ENCODE peak calls at places on chromosomes 11 and 22, in seven cellular contexts. One of them, this sample, is unnamed.

GRCh38 chr11:72478596-72479143 is 44.3 kb upstream of the CLPB start:
- DNase-seq in neural crest cell: no peak
- DNase-seq in SJSA1: no peak
- DNase-seq in posterior vena cava: no peak
- DNase-seq in activated CD4-positive, alpha-beta T cell treated with anti-CD3 and anti-CD28 coated beads for 36 hours: no peak
- DNase-seq in hypothalamus: no peak
- DNase-seq in left ventricle myocardium inferior: no peak
- DNase-seq in this sample: no peak

GRCh38 chr11:73047773-73048371 is 94.2 kb downstream of the FCHSD2 start:
- DNase-seq in activated CD4-positive, alpha-beta T cell treated with anti-CD3 and anti-CD28 coated beads for 36 hours: no peak
- DNase-seq in hypothalamus: no peak
- DNase-seq in left ventricle myocardium inferior: no peak
- DNase-seq in neural crest cell: no peak
- DNase-seq in posterior vena cava: no peak
- DNase-seq in SJSA1: no peak
- DNase-seq in this sample: no peak

GRCh38 chr22:27726726-27727449 is 74.7 kb downstream of the MN1 start:
- DNase-seq in posterior vena cava: peak
- DNase-seq in left ventricle myocardium inferior: peak
- DNase-seq in activated CD4-positive, alpha-beta T cell treated with anti-CD3 and anti-CD28 coated beads for 36 hours: no peak
- DNase-seq in neural crest cell: no peak
- DNase-seq in hypothalamus: no peak
- DNase-seq in SJSA1: peak
- DNase-seq in this sample: no peak

GRCh38 chr22:24440270-24440717 is 12.9 kb downstream of the ADORA2A start:
- DNase-seq in SJSA1: no peak
- DNase-seq in activated CD4-positive, alpha-beta T cell treated with anti-CD3 and anti-CD28 coated beads for 36 hours: no peak
- DNase-seq in hypothalamus: no peak
- DNase-seq in neural crest cell: no peak
- DNase-seq in left ventricle myocardium inferior: no peak
- DNase-seq in posterior vena cava: no peak
- DNase-seq in this sample: no peak

GRCh38 chr22:35593885-35594470 is 23.2 kb downstream of the MB start:
- DNase-seq in SJSA1: no peak
- DNase-seq in activated CD4-positive, alpha-beta T cell treated with anti-CD3 and anti-CD28 coated beads for 36 hours: no peak
- DNase-seq in hypothalamus: no peak
- DNase-seq in left ventricle myocardium inferior: no peak
- DNase-seq in posterior vena cava: no peak
- DNase-seq in neural crest cell: no peak
- DNase-seq in this sample: no peak

GRCh38 chr11:75867778-75868374 is 52.9 kb downstream of the UVRAG start:
- DNase-seq in left ventricle myocardium inferior: no peak
- DNase-seq in posterior vena cava: no peak
- DNase-seq in hypothalamus: no peak
- DNase-seq in neural crest cell: peak
- DNase-seq in SJSA1: no peak
- DNase-seq in activated CD4-positive, alpha-beta T cell treated with anti-CD3 and anti-CD28 coated beads for 36 hours: peak
- DNase-seq in this sample: no peak

GRCh38 chr11:61120865-61121831 is 18.9 kb downstream of the CD5 start:
- DNase-seq in neural crest cell: no peak
- DNase-seq in hypothalamus: no peak
- DNase-seq in SJSA1: no peak
- DNase-seq in activated CD4-positive, alpha-beta T cell treated with anti-CD3 and anti-CD28 coated beads for 36 hours: peak
- DNase-seq in left ventricle myocardium inferior: peak
- DNase-seq in posterior vena cava: peak
- DNase-seq in this sample: no peak

GRCh38 chr11:31628111-31628510 is 118.5 kb downstream of the ELP4 start:
- DNase-seq in activated CD4-positive, alpha-beta T cell treated with anti-CD3 and anti-CD28 coated beads for 36 hours: no peak
- DNase-seq in neural crest cell: no peak
- DNase-seq in SJSA1: no peak
- DNase-seq in posterior vena cava: no peak
- DNase-seq in hypothalamus: no peak
- DNase-seq in left ventricle myocardium inferior: no peak
- DNase-seq in this sample: no peak

GRCh38 chr11:837990-838307 is 4.4 kb downstream of the POLR2L start:
- DNase-seq in activated CD4-positive, alpha-beta T cell treated with anti-CD3 and anti-CD28 coated beads for 36 hours: no peak
- DNase-seq in neural crest cell: no peak
- DNase-seq in SJSA1: no peak
- DNase-seq in hypothalamus: no peak
- DNase-seq in posterior vena cava: no peak
- DNase-seq in left ventricle myocardium inferior: no peak
- DNase-seq in this sample: no peak

GRCh38 chr11:105670811-105671210 is 60.9 kb downstream of the GRIA4 start:
- DNase-seq in SJSA1: no peak
- DNase-seq in hypothalamus: no peak
- DNase-seq in posterior vena cava: no peak
- DNase-seq in activated CD4-positive, alpha-beta T cell treated with anti-CD3 and anti-CD28 coated beads for 36 hours: peak
- DNase-seq in left ventricle myocardium inferior: no peak
- DNase-seq in neural crest cell: no peak
- DNase-seq in this sample: no peak

GRCh38 chr11:61281581-61282250 is 13.4 kb downstream of the VWCE start:
- DNase-seq in SJSA1: no peak
- DNase-seq in activated CD4-positive, alpha-beta T cell treated with anti-CD3 and anti-CD28 coated beads for 36 hours: peak
- DNase-seq in neural crest cell: peak
- DNase-seq in hypothalamus: no peak
- DNase-seq in posterior vena cava: no peak
- DNase-seq in left ventricle myocardium inferior: peak
- DNase-seq in this sample: no peak

GRCh38 chr11:65855927-65856363 is 2.0 kb downstream of the CFL1 start:
- DNase-seq in left ventricle myocardium inferior: no peak
- DNase-seq in posterior vena cava: peak
- DNase-seq in neural crest cell: no peak
- DNase-seq in activated CD4-positive, alpha-beta T cell treated with anti-CD3 and anti-CD28 coated beads for 36 hours: no peak
- DNase-seq in SJSA1: no peak
- DNase-seq in hypothalamus: no peak
- DNase-seq in this sample: no peak

GRCh38 chr11:119673389-119674336 is 55.3 kb downstream of the NECTIN1 start:
- DNase-seq in activated CD4-positive, alpha-beta T cell treated with anti-CD3 and anti-CD28 coated beads for 36 hours: peak
- DNase-seq in neural crest cell: no peak
- DNase-seq in SJSA1: no peak
- DNase-seq in posterior vena cava: no peak
- DNase-seq in left ventricle myocardium inferior: no peak
- DNase-seq in hypothalamus: no peak
- DNase-seq in this sample: no peak

GRCh38 chr22:20491346-20491745 is 4.2 kb downstream of the KLHL22 start:
- DNase-seq in posterior vena cava: no peak
- DNase-seq in left ventricle myocardium inferior: no peak
- DNase-seq in activated CD4-positive, alpha-beta T cell treated with anti-CD3 and anti-CD28 coated beads for 36 hours: no peak
- DNase-seq in hypothalamus: no peak
- DNase-seq in SJSA1: no peak
- DNase-seq in neural crest cell: no peak
- DNase-seq in this sample: no peak

GRCh38 chr22:35705141-35705540 is 12.5 kb upstream of the APOL5 start:
- DNase-seq in left ventricle myocardium inferior: no peak
- DNase-seq in neural crest cell: no peak
- DNase-seq in SJSA1: no peak
- DNase-seq in posterior vena cava: no peak
- DNase-seq in activated CD4-positive, alpha-beta T cell treated with anti-CD3 and anti-CD28 coated beads for 36 hours: no peak
- DNase-seq in hypothalamus: no peak
- DNase-seq in this sample: no peak

GRCh38 chr22:24807284-24807950 is 1.4 kb downstream of the SGSM1 start:
- DNase-seq in left ventricle myocardium inferior: peak
- DNase-seq in activated CD4-positive, alpha-beta T cell treated with anti-CD3 and anti-CD28 coated beads for 36 hours: no peak
- DNase-seq in hypothalamus: no peak
- DNase-seq in SJSA1: no peak
- DNase-seq in neural crest cell: peak
- DNase-seq in posterior vena cava: peak
- DNase-seq in this sample: no peak

GRCh38 chr11:44727114-44727372 is 281 bp downstream of the TSPAN18 start:
- DNase-seq in SJSA1: no peak
- DNase-seq in posterior vena cava: no peak
- DNase-seq in hypothalamus: no peak
- DNase-seq in neural crest cell: no peak
- DNase-seq in activated CD4-positive, alpha-beta T cell treated with anti-CD3 and anti-CD28 coated beads for 36 hours: no peak
- DNase-seq in left ventricle myocardium inferior: no peak
- DNase-seq in this sample: no peak

GRCh38 chr11:26993965-26994446 is at the start of gene FIBIN:
- DNase-seq in left ventricle myocardium inferior: peak
- DNase-seq in hypothalamus: no peak
- DNase-seq in posterior vena cava: peak
- DNase-seq in SJSA1: peak
- DNase-seq in activated CD4-positive, alpha-beta T cell treated with anti-CD3 and anti-CD28 coated beads for 36 hours: no peak
- DNase-seq in neural crest cell: no peak
- DNase-seq in this sample: peak

GRCh38 chr22:46377566-46378498 is 42.3 kb downstream of the TRMU start:
- DNase-seq in SJSA1: no peak
- DNase-seq in neural crest cell: peak
- DNase-seq in posterior vena cava: no peak
- DNase-seq in left ventricle myocardium inferior: no peak
- DNase-seq in hypothalamus: no peak
- DNase-seq in activated CD4-positive, alpha-beta T cell treated with anti-CD3 and anti-CD28 coated beads for 36 hours: no peak
- DNase-seq in this sample: no peak

GRCh38 chr11:13010737-13011342 is 1.7 kb downstream of the RASSF10 start:
- DNase-seq in left ventricle myocardium inferior: no peak
- DNase-seq in posterior vena cava: no peak
- DNase-seq in neural crest cell: peak
- DNase-seq in activated CD4-positive, alpha-beta T cell treated with anti-CD3 and anti-CD28 coated beads for 36 hours: peak
- DNase-seq in hypothalamus: no peak
- DNase-seq in SJSA1: no peak
- DNase-seq in this sample: no peak

GRCh38 chr11:86969258-86969657 is 14.1 kb upstream of the FZD4 start:
- DNase-seq in activated CD4-positive, alpha-beta T cell treated with anti-CD3 and anti-CD28 coated beads for 36 hours: no peak
- DNase-seq in left ventricle myocardium inferior: no peak
- DNase-seq in hypothalamus: no peak
- DNase-seq in SJSA1: no peak
- DNase-seq in posterior vena cava: no peak
- DNase-seq in neural crest cell: no peak
- DNase-seq in this sample: no peak

GRCh38 chr11:27116684-27117083 is 76.1 kb downstream of the BBOX1 start:
- DNase-seq in left ventricle myocardium inferior: no peak
- DNase-seq in neural crest cell: no peak
- DNase-seq in SJSA1: no peak
- DNase-seq in hypothalamus: no peak
- DNase-seq in activated CD4-positive, alpha-beta T cell treated with anti-CD3 and anti-CD28 coated beads for 36 hours: no peak
- DNase-seq in posterior vena cava: no peak
- DNase-seq in this sample: no peak

GRCh38 chr11:371716-372590 is 2.7 kb downstream of the B4GALNT4 start:
- DNase-seq in activated CD4-positive, alpha-beta T cell treated with anti-CD3 and anti-CD28 coated beads for 36 hours: peak
- DNase-seq in left ventricle myocardium inferior: no peak
- DNase-seq in neural crest cell: no peak
- DNase-seq in hypothalamus: no peak
- DNase-seq in SJSA1: no peak
- DNase-seq in posterior vena cava: no peak
- DNase-seq in this sample: no peak

GRCh38 chr11:68839054-68839865 is 2.5 kb downstream of the CPT1A start:
- DNase-seq in posterior vena cava: peak
- DNase-seq in hypothalamus: peak
- DNase-seq in neural crest cell: peak
- DNase-seq in left ventricle myocardium inferior: peak
- DNase-seq in activated CD4-positive, alpha-beta T cell treated with anti-CD3 and anti-CD28 coated beads for 36 hours: peak
- DNase-seq in SJSA1: peak
- DNase-seq in this sample: peak

GRCh38 chr11:2092956-2093412 is 46.2 kb downstream of the IGF2 start:
- DNase-seq in activated CD4-positive, alpha-beta T cell treated with anti-CD3 and anti-CD28 coated beads for 36 hours: peak
- DNase-seq in hypothalamus: peak
- DNase-seq in SJSA1: no peak
- DNase-seq in left ventricle myocardium inferior: peak
- DNase-seq in neural crest cell: no peak
- DNase-seq in posterior vena cava: peak
- DNase-seq in this sample: peak

GRCh38 chr11:19018901-19019300 is 41.6 kb downstream of the MRGPRX2 start:
- DNase-seq in posterior vena cava: no peak
- DNase-seq in activated CD4-positive, alpha-beta T cell treated with anti-CD3 and anti-CD28 coated beads for 36 hours: no peak
- DNase-seq in neural crest cell: peak
- DNase-seq in SJSA1: no peak
- DNase-seq in left ventricle myocardium inferior: no peak
- DNase-seq in hypothalamus: no peak
- DNase-seq in this sample: no peak

GRCh38 chr11:122202161-122202950 is 86.3 kb upstream of the BLID start:
- DNase-seq in hypothalamus: no peak
- DNase-seq in neural crest cell: no peak
- DNase-seq in posterior vena cava: no peak
- DNase-seq in SJSA1: peak
- DNase-seq in left ventricle myocardium inferior: no peak
- DNase-seq in activated CD4-positive, alpha-beta T cell treated with anti-CD3 and anti-CD28 coated beads for 36 hours: no peak
- DNase-seq in this sample: no peak

GRCh38 chr22:46149493-46149997 is 781 bp upstream of the PPARA start:
- DNase-seq in left ventricle myocardium inferior: peak
- DNase-seq in hypothalamus: peak
- DNase-seq in neural crest cell: no peak
- DNase-seq in activated CD4-positive, alpha-beta T cell treated with anti-CD3 and anti-CD28 coated beads for 36 hours: peak
- DNase-seq in posterior vena cava: peak
- DNase-seq in SJSA1: no peak
- DNase-seq in this sample: no peak

This sample was measured in lower leg skin.